ENCODE peak calls at places on chromosome 22, in four cellular contexts. M, H, J and X are unnamed samples.

GRCh38 chr22:43895986-43896645 is 4.3 kb upstream of the PNPLA5 start:
- DNase-seq in J (no peak), M (no peak), H (no peak), X (no peak)

GRCh38 chr22:41555325-41555724 is 5.5 kb upstream of the CSDC2 start:
- DNase-seq in J (no peak), M (no peak), H (no peak), X (no peak)

GRCh38 chr22:35367331-35367886 is 13.5 kb upstream of the HMOX1 start:
- DNase-seq in H (no peak), M (no peak), J (no peak), X (no peak)

GRCh38 chr22:25688627-25689026 is 53.4 kb upstream of the MYO18B start:
- DNase-seq in J (no peak), M (no peak), H (no peak), X (no peak)

GRCh38 chr22:26330971-26331625 is 98.0 kb upstream of the ASPHD2 start:
- DNase-seq in J (peak), H (no peak), M (peak), X (no peak)

GRCh38 chr22:26483439-26484359 is at the start of the genes HPS4 and SRRD:
- DNase-seq in M (peak), J (peak), H (peak), X (peak)

GRCh38 chr22:42608481-42609361 is 6.0 kb downstream of the POLDIP3 start:
- DNase-seq in J (no peak), H (peak), M (no peak), X (peak)

GRCh38 chr22:25878933-25879332 is 136.9 kb downstream of the MYO18B start:
- DNase-seq in M (no peak), H (no peak), J (no peak), X (no peak)

GRCh38 chr22:24445481-24446290 is 18.3 kb downstream of the ADORA2A start:
- DNase-seq in J (peak), H (peak), M (no peak), X (no peak)